ENCODE peak calls at places on chromosomes 16 and 17, in four cellular contexts. One of them, this sample, is unnamed.

GRCh38 chr17:60369727-60370126 is 22.2 kb downstream of the USP32 start:
- DNase-seq in fibroblast of villous mesenchyme: no peak
- DNase-seq in Daoy: no peak
- DNase-seq in HT-29: no peak
- DNase-seq in this sample: no peak

GRCh38 chr16:47779201-47780016 is 318.3 kb downstream of the PHKB start:
- DNase-seq in fibroblast of villous mesenchyme: peak
- DNase-seq in Daoy: peak
- DNase-seq in HT-29: no peak
- DNase-seq in this sample: no peak

GRCh38 chr16:21501869-21502667 is 97.3 kb upstream of the METTL9 start:
- DNase-seq in fibroblast of villous mesenchyme: peak
- DNase-seq in Daoy: peak
- DNase-seq in HT-29: peak
- DNase-seq in this sample: peak

GRCh38 chr17:10249271-10250010 is 51.0 kb upstream of the GAS7 start:
- DNase-seq in fibroblast of villous mesenchyme: peak
- DNase-seq in Daoy: no peak
- DNase-seq in HT-29: no peak
- DNase-seq in this sample: no peak

GRCh38 chr17:55730808-55731207 is 8.1 kb upstream of the TMEM100 start:
- DNase-seq in fibroblast of villous mesenchyme: peak
- DNase-seq in Daoy: no peak
- DNase-seq in HT-29: no peak
- DNase-seq in this sample: no peak

GRCh38 chr17:29596811-29597210 is 3.9 kb downstream of the ANKRD13B start:
- DNase-seq in fibroblast of villous mesenchyme: no peak
- DNase-seq in Daoy: no peak
- DNase-seq in HT-29: no peak
- DNase-seq in this sample: no peak

GRCh38 chr16:46975908-46976470 is 2.5 kb upstream of the DNAJA2 start:
- DNase-seq in fibroblast of villous mesenchyme: no peak
- DNase-seq in Daoy: no peak
- DNase-seq in HT-29: no peak
- DNase-seq in this sample: no peak

GRCh38 chr16:66751135-66751991 is at the start of gene DYNC1LI2:
- DNase-seq in fibroblast of villous mesenchyme: peak
- DNase-seq in Daoy: peak
- DNase-seq in HT-29: peak
- DNase-seq in this sample: peak

GRCh38 chr17:37399404-37399803 is 7.2 kb downstream of the ACACA start:
- DNase-seq in fibroblast of villous mesenchyme: no peak
- DNase-seq in Daoy: peak
- DNase-seq in HT-29: no peak
- DNase-seq in this sample: no peak

GRCh38 chr17:64291268-64291851 is 28.3 kb upstream of the TEX2 start:
- DNase-seq in fibroblast of villous mesenchyme: no peak
- DNase-seq in Daoy: no peak
- DNase-seq in HT-29: peak
- DNase-seq in this sample: no peak

GRCh38 chr17:987931-988330 is 8.4 kb upstream of the NXN start:
- DNase-seq in fibroblast of villous mesenchyme: no peak
- DNase-seq in Daoy: no peak
- DNase-seq in HT-29: no peak
- DNase-seq in this sample: no peak

GRCh38 chr17:11035681-11036080 is 197.8 kb upstream of the PIRT start:
- DNase-seq in fibroblast of villous mesenchyme: no peak
- DNase-seq in Daoy: no peak
- DNase-seq in HT-29: no peak
- DNase-seq in this sample: no peak

GRCh38 chr17:82049521-82049971 is 2.1 kb downstream of the RFNG start:
- DNase-seq in fibroblast of villous mesenchyme: no peak
- DNase-seq in Daoy: no peak
- DNase-seq in HT-29: no peak
- DNase-seq in this sample: no peak

GRCh38 chr16:86494039-86494564 is 16.2 kb upstream of the FOXF1 start:
- DNase-seq in fibroblast of villous mesenchyme: no peak
- DNase-seq in Daoy: no peak
- DNase-seq in HT-29: no peak
- DNase-seq in this sample: no peak

GRCh38 chr17:79165296-79165695 is 90.7 kb downstream of the ENGASE start:
- DNase-seq in fibroblast of villous mesenchyme: no peak
- DNase-seq in Daoy: no peak
- DNase-seq in HT-29: no peak
- DNase-seq in this sample: no peak

GRCh38 chr16:984736-985135 is 3.2 kb downstream of the SOX8 start:
- DNase-seq in fibroblast of villous mesenchyme: no peak
- DNase-seq in Daoy: no peak
- DNase-seq in HT-29: no peak
- DNase-seq in this sample: no peak

GRCh38 chr17:41812176-41813038 is at the start of gene FKBP10:
- DNase-seq in fibroblast of villous mesenchyme: peak
- DNase-seq in Daoy: peak
- DNase-seq in HT-29: peak
- DNase-seq in this sample: peak

GRCh38 chr17:83100853-83101391 is 21.5 kb downstream of the METRNL start:
- DNase-seq in fibroblast of villous mesenchyme: no peak
- DNase-seq in Daoy: no peak
- DNase-seq in HT-29: no peak
- DNase-seq in this sample: no peak

GRCh38 chr16:9053006-9053601 is 38.3 kb upstream of the HAPSTR1 start:
- DNase-seq in fibroblast of villous mesenchyme: peak
- DNase-seq in Daoy: peak
- DNase-seq in HT-29: peak
- DNase-seq in this sample: no peak

GRCh38 chr17:76178124-76178523 is 37.1 kb upstream of the FOXJ1 start:
- DNase-seq in fibroblast of villous mesenchyme: no peak
- DNase-seq in Daoy: no peak
- DNase-seq in HT-29: no peak
- DNase-seq in this sample: no peak

GRCh38 chr17:65698381-65699061 is 137.1 kb upstream of the AXIN2 start:
- DNase-seq in fibroblast of villous mesenchyme: peak
- DNase-seq in Daoy: peak
- DNase-seq in HT-29: peak
- DNase-seq in this sample: no peak

GRCh38 chr17:82767041-82767754 is 15.3 kb downstream of the TBCD start:
- DNase-seq in fibroblast of villous mesenchyme: peak
- DNase-seq in Daoy: peak
- DNase-seq in HT-29: peak
- DNase-seq in this sample: no peak

GRCh38 chr17:64063088-64063487 is 42.7 kb upstream of the ICAM2 start:
- DNase-seq in fibroblast of villous mesenchyme: no peak
- DNase-seq in Daoy: no peak
- DNase-seq in HT-29: no peak
- DNase-seq in this sample: no peak

GRCh38 chr16:71817690-71818089 is 9.1 kb upstream of the AP1G1 start:
- DNase-seq in fibroblast of villous mesenchyme: no peak
- DNase-seq in Daoy: no peak
- DNase-seq in HT-29: no peak
- DNase-seq in this sample: no peak

GRCh38 chr17:57948555-57949420 is 6.4 kb downstream of the CUEDC1 start:
- DNase-seq in fibroblast of villous mesenchyme: peak
- DNase-seq in Daoy: peak
- DNase-seq in HT-29: peak
- DNase-seq in this sample: no peak

GRCh38 chr17:56917559-56918296 is 3.9 kb upstream of the TRIM25 start:
- DNase-seq in fibroblast of villous mesenchyme: peak
- DNase-seq in Daoy: no peak
- DNase-seq in HT-29: no peak
- DNase-seq in this sample: no peak

GRCh38 chr16:54955757-54956156 is 25.1 kb downstream of the IRX5 start:
- DNase-seq in fibroblast of villous mesenchyme: no peak
- DNase-seq in Daoy: no peak
- DNase-seq in HT-29: no peak
- DNase-seq in this sample: no peak

GRCh38 chr16:71956500-71956899 is 43.7 kb downstream of the PKD1L3 start:
- DNase-seq in fibroblast of villous mesenchyme: peak
- DNase-seq in Daoy: no peak
- DNase-seq in HT-29: no peak
- DNase-seq in this sample: no peak

GRCh38 chr16:19595043-19595767 is 39.7 kb downstream of the VPS35L start:
- DNase-seq in fibroblast of villous mesenchyme: peak
- DNase-seq in Daoy: peak
- DNase-seq in HT-29: peak
- DNase-seq in this sample: no peak

GRCh38 chr17:6755731-6756184 is at the start of gene XAF1:
- DNase-seq in fibroblast of villous mesenchyme: peak
- DNase-seq in Daoy: peak
- DNase-seq in HT-29: no peak
- DNase-seq in this sample: no peak

GRCh38 chr17:45364531-45365390 is 47.9 kb upstream of the MAP3K14 start:
- DNase-seq in fibroblast of villous mesenchyme: no peak
- DNase-seq in Daoy: peak
- DNase-seq in HT-29: no peak
- DNase-seq in this sample: peak

GRCh38 chr16:47029724-47030123 is 56.2 kb upstream of the DNAJA2 start:
- DNase-seq in fibroblast of villous mesenchyme: no peak
- DNase-seq in Daoy: no peak
- DNase-seq in HT-29: no peak
- DNase-seq in this sample: no peak

GRCh38 chr17:79622201-79622601 is 11.3 kb upstream of the RBFOX3 start:
- DNase-seq in fibroblast of villous mesenchyme: no peak
- DNase-seq in Daoy: no peak
- DNase-seq in HT-29: no peak
- DNase-seq in this sample: peak

GRCh38 chr16:14399397-14400284 is 230.4 kb downstream of the PARN start:
- DNase-seq in fibroblast of villous mesenchyme: peak
- DNase-seq in Daoy: peak
- DNase-seq in HT-29: peak
- DNase-seq in this sample: no peak

GRCh38 chr16:23317751-23318150 is 15.6 kb downstream of the SCNN1B start:
- DNase-seq in fibroblast of villous mesenchyme: no peak
- DNase-seq in Daoy: no peak
- DNase-seq in HT-29: no peak
- DNase-seq in this sample: no peak

GRCh38 chr16:85037050-85037410 is 9.4 kb downstream of the KIAA0513 start:
- DNase-seq in fibroblast of villous mesenchyme: peak
- DNase-seq in Daoy: peak
- DNase-seq in HT-29: peak
- DNase-seq in this sample: peak

This sample was measured in breast epithelium.